ENCODE peak calls at places on chromosomes 5 and 9, in five cellular contexts. C is Peyer's patch, M is prostate gland, F is BJ, P is transverse colon. B is an unnamed sample.

GRCh38 chr9:277595-278330 is 63.1 kb downstream of the DOCK8 start:
- DNase-seq in C (no peak), M (no peak), F (no peak), P (no peak), B (no peak)

GRCh38 chr5:55604611-55605067 is 69.9 kb upstream of the PLPP1 start:
- DNase-seq in C (no peak), M (no peak), F (no peak), P (no peak), B (no peak)

GRCh38 chr9:135147938-135148337 is 60.5 kb downstream of the OLFM1 start:
- DNase-seq in C (no peak), M (no peak), F (no peak), P (no peak), B (no peak)

GRCh38 chr5:140041492-140042421 is 1.3 kb downstream of the NRG2 start:
- DNase-seq in C (peak), M (peak), F (no peak), P (peak), B (peak)

GRCh38 chr9:7967851-7968250 is 168.3 kb upstream of the DMAC1 start:
- DNase-seq in C (no peak), M (peak), F (no peak), P (peak), B (no peak)

GRCh38 chr5:10689391-10690081 is 71.5 kb downstream of the DAP start:
- DNase-seq in C (no peak), M (no peak), F (no peak), P (no peak), B (no peak)

GRCh38 chr5:4230905-4231561 is 635.4 kb downstream of the IRX1 start:
- DNase-seq in C (no peak), M (no peak), F (no peak), P (no peak), B (no peak)

GRCh38 chr5:172151661-172152210 is 36.3 kb downstream of the STK10 start:
- DNase-seq in C (no peak), M (no peak), F (no peak), P (no peak), B (no peak)

GRCh38 chr5:160787247-160787646 is 64.8 kb downstream of the ATP10B start:
- DNase-seq in C (peak), M (no peak), F (no peak), P (peak), B (peak)

GRCh38 chr5:144187699-144188294 is 17.1 kb downstream of the KCTD16 start:
- DNase-seq in C (no peak), M (peak), F (peak), P (peak), B (peak)

GRCh38 chr9:109440797-109441287 is 57.3 kb downstream of the PTPN3 start:
- DNase-seq in C (no peak), M (peak), F (peak), P (peak), B (peak)

GRCh38 chr5:116696356-116696755 is 121.7 kb upstream of the SEMA6A start:
- DNase-seq in C (no peak), M (no peak), F (no peak), P (no peak), B (no peak)

GRCh38 chr5:633521-633955 is 21.4 kb downstream of the CEP72 start:
- DNase-seq in C (peak), M (no peak), F (no peak), P (no peak), B (no peak)

GRCh38 chr9:99433555-99433954 is 211.5 kb downstream of the SEC61B start:
- DNase-seq in C (no peak), M (no peak), F (peak), P (peak), B (no peak)

DNA sequence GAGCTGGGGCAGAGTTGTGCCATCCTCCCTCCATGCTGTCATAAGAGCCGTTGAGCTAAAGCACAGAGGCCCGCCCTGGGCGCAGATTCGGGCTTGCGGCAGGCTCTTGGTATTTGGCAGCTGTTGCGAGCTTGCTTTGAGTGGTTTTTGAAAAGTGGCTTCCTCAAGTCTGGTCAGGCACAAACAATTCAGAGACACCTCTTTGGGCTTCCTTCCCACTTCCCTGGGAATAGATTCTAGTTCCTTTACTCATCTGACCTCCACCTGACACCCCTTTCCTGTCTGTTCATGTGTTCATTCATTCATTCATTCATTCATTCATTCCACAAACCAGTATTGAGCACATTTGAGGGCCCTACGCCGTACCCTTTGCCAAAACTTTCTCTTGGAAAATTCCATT is 27.4 kb downstream of the NCS1 start:
- DNase-seq in C (no peak), M (peak), F (peak), P (no peak), B (no peak)
- TF ChIP-seq CTCF in C (no peak), M (no peak), F (no peak), P (no peak), B (no peak)

GRCh38 chr9:97848582-97849237 is 4.3 kb upstream of the FOXE1 start:
- DNase-seq in C (no peak), M (no peak), F (no peak), P (no peak), B (no peak)
- H3K4me3 ChIP-seq in C (peak), M (no peak), F (no peak), P (peak), B (no peak)

GRCh38 chr5:36090033-36090432 is 23.4 kb upstream of the UGT3A2 start:
- DNase-seq in C (no peak), M (no peak), F (no peak), P (no peak), B (peak)
- TF ChIP-seq CTCF in C (peak), M (no peak), F (peak), P (no peak), B (no peak)

DNA sequence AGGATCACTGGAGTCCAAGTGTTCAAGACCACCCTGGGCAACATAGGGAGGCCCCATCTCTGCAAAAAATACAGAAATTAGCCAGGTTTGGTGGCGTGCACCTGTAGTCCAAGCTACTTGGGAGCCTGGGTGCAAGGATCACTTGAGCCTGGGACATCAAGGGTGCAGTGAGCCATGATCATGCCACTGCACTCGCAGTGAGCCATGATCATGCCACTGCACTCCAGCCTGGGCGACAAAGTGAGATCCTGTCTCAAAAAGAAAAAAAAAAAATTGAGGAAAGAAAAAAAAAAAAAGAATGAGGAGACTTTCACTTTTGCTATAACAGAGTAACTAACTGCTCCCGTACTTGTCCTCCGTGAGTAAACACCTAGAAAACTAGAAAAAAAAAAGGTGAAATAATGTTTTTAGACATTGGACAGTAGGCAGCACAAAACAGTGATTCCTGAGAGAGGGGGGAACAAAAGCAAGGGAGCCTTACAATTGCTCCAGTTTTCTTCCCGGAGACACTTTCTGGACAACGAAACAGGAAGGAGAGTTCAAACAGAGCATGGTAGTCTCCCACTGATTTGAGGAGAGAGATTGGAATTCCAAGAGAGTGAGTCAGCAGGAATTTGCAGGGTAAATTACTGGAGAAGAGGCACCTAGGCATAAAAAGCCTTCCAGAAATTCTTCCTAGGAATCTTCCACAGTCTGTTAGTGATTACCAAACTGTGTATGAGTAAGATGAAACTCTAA is 6.9 kb upstream of the ZBTB5 start:
- DNase-seq in C (no peak), M (peak), F (peak), P (no peak), B (no peak)
- H3K4me3 ChIP-seq in C (no peak), M (peak), F (peak), P (peak), B (no peak)

GRCh38 chr5:61768692-61769281 is 436.7 kb downstream of the ZSWIM6 start:
- DNase-seq in C (no peak), M (no peak), F (no peak), P (peak), B (peak)
- TF ChIP-seq CTCF in C (peak), M (no peak), F (peak), P (peak), B (no peak)

GRCh38 chr5:133642153-133642552 is 29.8 kb upstream of the FSTL4 start:
- DNase-seq in C (no peak), M (no peak), F (no peak), P (no peak), B (no peak)

GRCh38 chr5:133638436-133638835 is 26.1 kb upstream of the FSTL4 start:
- DNase-seq in C (no peak), M (no peak), F (no peak), P (no peak), B (no peak)

GRCh38 chr5:133641683-133642082 is 29.3 kb upstream of the FSTL4 start:
- DNase-seq in C (no peak), M (no peak), F (no peak), P (no peak), B (no peak)

GRCh38 chr5:133635051-133635450 is 22.7 kb upstream of the FSTL4 start:
- DNase-seq in C (no peak), M (no peak), F (peak), P (no peak), B (no peak)

DNA sequence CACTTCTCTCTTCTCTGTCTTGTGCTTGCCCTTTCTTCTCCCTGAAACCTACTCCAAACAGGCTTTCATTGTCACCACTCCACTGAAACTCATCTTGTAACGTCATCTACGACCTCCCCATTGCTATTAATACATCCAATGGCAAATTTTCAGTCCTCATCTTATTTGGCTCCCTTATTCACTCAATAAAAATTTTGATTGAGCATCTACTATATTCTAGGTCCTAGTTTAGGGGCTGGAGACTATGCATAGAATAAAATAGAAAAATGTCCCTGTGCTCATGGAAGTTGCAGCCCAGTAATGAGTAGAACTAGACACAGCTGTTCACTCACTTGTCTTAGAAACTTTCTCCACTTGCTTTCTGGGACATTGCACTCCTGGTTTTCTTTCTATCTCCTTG is 24.9 kb upstream of the FSTL4 start:
- DNase-seq in C (no peak), M (no peak), F (no peak), P (no peak), B (no peak)
- H3K4me3 ChIP-seq in C (no peak), M (no peak), F (no peak), P (no peak), B (no peak)

GRCh38 chr9:21392270-21392669 is 7.1 kb upstream of the IFNA2 start:
- DNase-seq in C (no peak), M (no peak), F (no peak), P (no peak), B (no peak)
- TF ChIP-seq CTCF in C (peak), M (no peak), F (peak), P (no peak), B (no peak)

DNA sequence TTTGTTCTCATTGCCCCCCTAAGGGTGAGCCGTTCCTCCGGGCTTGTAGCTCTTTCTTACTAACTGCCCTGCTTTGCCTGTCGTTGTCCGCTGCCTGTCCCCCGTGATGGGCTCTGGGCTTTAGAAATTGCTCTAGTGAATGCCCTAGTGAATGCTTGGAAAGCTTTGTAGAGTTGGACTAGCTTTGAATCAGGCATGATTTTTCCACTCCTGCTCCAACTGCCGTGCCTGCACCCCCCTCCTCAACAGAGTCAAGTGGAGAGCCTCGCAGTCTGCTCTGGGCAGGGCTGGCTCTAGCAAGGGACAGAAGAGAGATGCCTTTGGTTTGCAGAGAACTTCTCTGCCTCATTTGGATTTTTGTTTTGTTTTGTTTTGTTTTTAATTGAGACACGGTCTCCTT is 46.8 kb upstream of the DAB2IP start:
- DNase-seq in C (no peak), M (no peak), F (no peak), P (no peak), B (no peak)
- H3K4me3 ChIP-seq in C (no peak), M (no peak), F (no peak), P (no peak), B (no peak)

GRCh38 chr5:76180817-76181805 is 97.9 kb downstream of the SV2C start:
- DNase-seq in C (no peak), M (no peak), F (no peak), P (peak), B (no peak)
- TF ChIP-seq CTCF in C (no peak), M (no peak), F (no peak), P (no peak), B (no peak)